ENCODE peak calls at places on chromosomes 2 and 18, in five cellular contexts. J is HepG2, W is A549, H is SK-N-SH, G is HCT116. Q is an unnamed sample.
A peak's percentile ranks its signal among the peaks of the same experiment; 100 is the strongest.

GRCh38 chr2:149858214-149858613 is 270.6 kb upstream of the MMADHC start:
- DNase-seq in J (no peak), W (no peak), H (no peak), G (no peak), Q (no peak)

GRCh38 chr2:1563084-1563857 is 150.0 kb downstream of the TPO start:
- DNase-seq in J (no peak), W (no peak), H (no peak), G (no peak), Q (no peak)

GRCh38 chr18:12027480-12027879 is 46.2 kb downstream of the IMPA2 start:
- DNase-seq in J (no peak), W (no peak), H (no peak), G (no peak), Q (no peak)

GRCh38 chr2:11012131-11012693 is 100.5 kb downstream of the KCNF1 start:
- DNase-seq in J (no peak), W (no peak), H (no peak), G (no peak), Q (no peak)

GRCh38 chr2:46439582-46439981 is 39.8 kb upstream of the TMEM247 start:
- DNase-seq in J (peak; percentile 60), W (no peak), H (no peak), G (no peak), Q (peak; percentile 39)

GRCh38 chr18:30578707-30579106 is 463.8 kb downstream of the DSC3 start:
- DNase-seq in J (no peak), W (no peak), H (no peak), G (no peak), Q (no peak)

GRCh38 chr2:58057890-58058590 is 11.4 kb downstream of the VRK2 start:
- DNase-seq in J (no peak), W (no peak), H (no peak), G (no peak), Q (no peak)

GRCh38 chr2:240153418-240153817 is 13.0 kb upstream of the OTOS start:
- DNase-seq in J (no peak), W (no peak), H (no peak), G (no peak), Q (no peak)

GRCh38 chr2:239146011-239146641 is 254.7 kb downstream of the HDAC4 start:
- DNase-seq in J (no peak), W (no peak), H (no peak), G (no peak), Q (no peak)

GRCh38 chr2:167509585-167509984 is 621.3 kb downstream of the XIRP2 start:
- DNase-seq in J (peak; percentile 60), W (peak; percentile 72), H (no peak), G (no peak), Q (no peak)

GRCh38 chr2:8454797-8455196 is 227.1 kb upstream of the ID2 start:
- DNase-seq in J (no peak), W (no peak), H (no peak), G (no peak), Q (no peak)

GRCh38 chr2:118059919-118060478 is 28.3 kb upstream of the INSIG2 start:
- DNase-seq in J (no peak), W (no peak), H (no peak), G (no peak), Q (no peak)

GRCh38 chr2:60510713-60511112 is 42.7 kb downstream of the BCL11A start:
- DNase-seq in J (no peak), W (no peak), H (no peak), G (no peak), Q (no peak)

DNA sequence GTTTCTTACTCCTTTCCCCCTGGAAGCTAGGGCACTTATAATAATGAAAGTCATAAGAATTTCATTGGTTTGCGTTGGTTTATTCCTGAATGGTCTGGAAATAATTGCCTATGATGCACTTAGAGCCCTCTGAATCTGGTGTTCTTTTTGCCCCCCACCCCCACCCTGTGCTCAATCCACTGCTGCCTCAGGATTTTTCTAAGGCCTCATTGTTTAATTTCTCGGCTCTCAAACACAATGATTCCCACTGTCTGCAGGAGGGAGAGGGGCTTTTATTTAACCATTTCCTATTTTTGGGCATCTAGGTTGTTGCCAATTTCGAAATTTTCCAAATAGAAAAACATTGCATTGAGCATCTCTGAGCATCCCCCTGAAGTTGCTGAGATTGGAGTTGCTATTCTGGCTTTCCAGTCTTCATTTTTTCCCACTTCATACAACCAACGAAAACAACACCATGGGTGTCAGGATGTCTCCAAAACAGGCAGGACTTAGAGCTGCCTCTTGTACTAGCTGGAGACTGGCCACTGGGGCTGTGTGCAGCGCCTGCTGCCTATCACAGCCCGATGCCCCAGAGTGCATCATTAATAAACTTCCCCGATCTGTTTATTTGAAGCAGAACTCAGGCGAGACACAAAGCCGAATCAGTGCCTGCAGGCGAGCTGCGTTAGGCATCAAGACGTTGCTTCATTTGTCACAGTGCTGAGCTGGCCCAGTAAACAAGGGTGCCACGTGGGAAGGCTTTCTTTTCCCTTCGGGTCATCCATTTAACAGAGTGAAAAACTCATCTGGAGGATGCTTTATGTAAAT is 1.8 kb upstream of the PCARE start:
- DNase-seq in J (no peak), W (no peak), H (peak; percentile 81), G (no peak), Q (no peak)
- TF ChIP-seq CTCF in J (no peak), W (no peak), H (no peak), G (no peak), Q (no peak)

GRCh38 chr2:104375206-104375605 is 478.7 kb upstream of the POU3F3 start:
- DNase-seq in J (no peak), W (no peak), H (no peak), G (no peak), Q (no peak)
- TF ChIP-seq MAX in J (no peak), W (no peak), H (no peak), G (no peak), Q (no peak)

GRCh38 chr2:15976334-15976733 is 36.0 kb downstream of the MYCN start:
- DNase-seq in J (no peak), W (no peak), H (no peak), G (no peak), Q (no peak)
- TF ChIP-seq CTCF in J (no peak), W (no peak), H (no peak), G (no peak), Q (no peak)

DNA sequence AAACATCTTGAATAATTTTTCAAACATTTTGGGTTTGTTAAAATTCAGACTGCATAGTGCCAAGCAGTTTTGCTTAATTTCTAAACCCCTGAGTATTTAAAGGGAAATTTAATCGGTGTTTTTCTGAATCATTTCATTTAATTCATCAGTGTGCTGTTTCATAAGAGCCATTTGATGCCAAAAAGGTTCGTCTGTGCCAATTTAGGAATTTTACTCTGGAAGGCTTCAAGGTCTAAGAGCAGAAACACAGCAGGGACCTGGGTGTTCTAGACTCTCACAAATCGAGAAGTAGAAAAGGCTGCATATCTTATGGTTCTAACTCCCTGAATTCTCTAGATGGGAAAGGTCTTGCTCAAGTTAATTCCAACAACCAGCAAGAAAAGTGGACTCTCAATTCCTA is 311.9 kb upstream of the NT5C1B start:
- DNase-seq in J (no peak), W (no peak), H (no peak), G (no peak), Q (no peak)
- TF ChIP-seq MAX in J (no peak), W (no peak), H (no peak), G (no peak), Q (no peak)

DNA sequence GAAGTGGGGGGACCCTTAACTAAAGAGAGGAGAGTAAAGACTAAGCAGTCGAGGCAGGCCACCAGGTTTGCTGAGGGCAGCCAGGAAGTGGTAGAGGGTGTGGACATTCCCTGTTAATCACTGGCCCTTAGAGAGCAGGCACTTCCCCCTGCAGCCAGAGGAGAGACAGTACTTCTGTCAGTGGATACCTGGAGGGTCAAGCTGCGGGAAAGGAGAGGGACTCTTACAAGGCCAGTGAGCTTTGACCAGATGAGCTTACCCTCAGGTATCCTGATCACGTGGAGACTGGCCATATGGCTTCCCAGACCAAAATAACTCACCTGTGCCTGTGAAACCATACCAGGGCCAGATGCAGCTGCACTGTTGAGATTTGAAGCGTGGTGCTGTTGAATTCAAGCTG is 28.6 kb downstream of the ITGA6 start:
- DNase-seq in J (no peak), W (no peak), H (no peak), G (no peak), Q (peak; percentile 30)
- TF ChIP-seq CTCF in J (peak; percentile 32), W (no peak), H (no peak), G (no peak), Q (no peak)